ENCODE peak calls at places on chromosomes 1 and 21, in seven cellular contexts. V, O, L, G, Q, Y and C are unnamed samples.

GRCh38 chr1:230891413-230891812 is 23.1 kb upstream of the C1orf198 start:
- DNase-seq in V (no peak), O (no peak), L (no peak), G (no peak), Q (no peak), Y (no peak), C (no peak)

GRCh38 chr1:77228836-77229235 is 9.6 kb upstream of the PIGK start:
- DNase-seq in V (no peak), O (no peak), L (no peak), G (no peak), Q (no peak), Y (no peak), C (no peak)

GRCh38 chr1:248816042-248816851 is 9.5 kb downstream of the SH3BP5L start:
- DNase-seq in V (no peak), O (no peak), L (no peak), G (no peak), Q (no peak), Y (no peak), C (no peak)

GRCh38 chr1:214568328-214568727 is 16.9 kb upstream of the PTPN14 start:
- DNase-seq in V (no peak), O (no peak), L (no peak), G (no peak), Q (peak), Y (no peak), C (no peak)

GRCh38 chr21:33281101-33281652 is 15.0 kb downstream of the IL10RB start:
- DNase-seq in V (no peak), O (no peak), L (no peak), G (no peak), Q (no peak), Y (no peak), C (no peak)

GRCh38 chr1:172742599-172743500 is 83.9 kb downstream of the FASLG start:
- DNase-seq in V (no peak), O (no peak), L (no peak), G (no peak), Q (peak), Y (no peak), C (no peak)

GRCh38 chr1:15355968-15356621 is 53.6 kb upstream of the EFHD2 start:
- DNase-seq in V (no peak), O (peak), L (no peak), G (no peak), Q (peak), Y (no peak), C (no peak)

GRCh38 chr1:25245809-25246599 is 1.2 kb downstream of the RSRP1 start:
- DNase-seq in V (no peak), O (no peak), L (no peak), G (no peak), Q (peak), Y (no peak), C (no peak)

GRCh38 chr1:9797049-9797448 is 26.7 kb downstream of the CLSTN1 start:
- DNase-seq in V (no peak), O (no peak), L (no peak), G (no peak), Q (no peak), Y (no peak), C (no peak)

GRCh38 chr1:236795757-236796719 is 946 bp downstream of the MTR start:
- DNase-seq in V (no peak), O (peak), L (peak), G (no peak), Q (peak), Y (no peak), C (no peak)

GRCh38 chr1:178075323-178075722 is 18.6 kb upstream of the RASAL2 start:
- DNase-seq in V (no peak), O (no peak), L (no peak), G (no peak), Q (no peak), Y (no peak), C (no peak)

GRCh38 chr1:209335090-209335692 is 248.3 kb upstream of the CAMK1G start:
- DNase-seq in V (no peak), O (no peak), L (no peak), G (no peak), Q (no peak), Y (peak), C (no peak)

GRCh38 chr1:117607471-117607870 is 1.6 kb downstream of the TENT5C start:
- DNase-seq in V (no peak), O (no peak), L (no peak), G (no peak), Q (no peak), Y (peak), C (no peak)

GRCh38 chr21:42683371-42684108 is 30.1 kb downstream of the PDE9A start:
- DNase-seq in V (no peak), O (no peak), L (no peak), G (no peak), Q (no peak), Y (no peak), C (no peak)

GRCh38 chr1:22071511-22071910 is 19.0 kb downstream of the CDC42 start:
- DNase-seq in V (no peak), O (no peak), L (no peak), G (no peak), Q (no peak), Y (no peak), C (no peak)

GRCh38 chr1:31807273-31808048 is 8.4 kb downstream of the SPOCD1 start:
- DNase-seq in V (no peak), O (no peak), L (no peak), G (no peak), Q (no peak), Y (no peak), C (no peak)

GRCh38 chr1:244283772-244284171 is 167.9 kb downstream of the ADSS2 start:
- DNase-seq in V (no peak), O (no peak), L (no peak), G (no peak), Q (no peak), Y (no peak), C (no peak)

DNA sequence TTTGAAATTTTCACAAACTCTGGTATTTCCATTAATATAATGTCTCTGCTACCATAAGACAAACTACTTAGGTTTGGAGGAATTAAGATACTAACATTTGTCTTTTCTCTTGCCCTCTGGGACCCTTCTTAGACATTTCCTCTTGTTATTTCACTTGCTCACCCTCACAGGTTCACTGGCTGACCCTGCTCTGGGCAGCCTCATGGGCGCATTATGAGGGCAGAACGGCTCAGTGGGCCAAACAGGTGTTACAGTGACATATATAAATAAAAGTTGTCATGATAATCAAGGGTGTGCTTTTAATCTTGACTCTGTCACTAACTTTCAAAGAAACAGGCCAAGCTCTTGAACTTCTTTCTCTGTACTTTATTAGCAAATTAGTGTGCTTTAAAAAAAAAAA is 46.5 kb downstream of the ZNHIT6 start:
- DNase-seq in V (no peak), O (no peak), L (no peak), G (no peak), Q (no peak), Y (no peak), C (no peak)
- TF ChIP-seq CTCF in V (no peak), O (no peak), L (no peak), G (no peak), Q (no peak), Y (no peak), C (no peak)

GRCh38 chr1:156677616-156678596 is 699 bp upstream of the NES start:
- DNase-seq in V (no peak), O (no peak), L (peak), G (no peak), Q (peak), Y (peak), C (no peak)

GRCh38 chr1:156675271-156675708 is 1.9 kb downstream of the NES start:
- DNase-seq in V (no peak), O (no peak), L (no peak), G (no peak), Q (peak), Y (no peak), C (no peak)

GRCh38 chr1:156675715-156676311 is 1.4 kb downstream of the NES start:
- DNase-seq in V (no peak), O (no peak), L (no peak), G (no peak), Q (no peak), Y (no peak), C (no peak)

GRCh38 chr1:156676820-156677615 is at the start of gene NES:
- DNase-seq in V (no peak), O (no peak), L (no peak), G (no peak), Q (peak), Y (no peak), C (no peak)

GRCh38 chr1:156676450-156676819 is 772 bp downstream of the NES start:
- DNase-seq in V (no peak), O (no peak), L (no peak), G (no peak), Q (no peak), Y (no peak), C (no peak)
- H3K4me3 ChIP-seq in V (no peak), O (peak), L (peak), G (peak), Q (peak), Y (peak), C (peak)

DNA sequence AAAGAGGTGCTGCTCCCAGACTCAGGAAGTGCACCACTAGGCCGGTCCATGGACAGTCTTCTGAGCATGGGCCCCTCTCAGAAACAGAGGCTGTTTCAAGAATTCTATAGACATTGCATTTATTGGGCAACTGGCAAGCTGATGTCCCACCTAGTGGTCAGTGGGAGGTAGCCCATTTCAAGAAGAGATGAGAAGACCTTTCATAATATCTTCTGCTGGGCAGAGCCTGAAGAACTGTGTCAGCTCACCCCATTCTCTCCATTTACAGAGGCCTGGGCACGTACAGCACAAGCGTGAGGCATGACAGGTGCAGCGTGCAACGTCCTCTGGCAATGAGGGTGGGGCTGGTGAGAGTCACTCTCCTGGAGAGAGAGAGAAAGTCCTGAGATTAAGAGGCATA is 216.0 kb downstream of the DYRK1A start:
- DNase-seq in V (no peak), O (no peak), L (peak), G (no peak), Q (peak), Y (no peak), C (peak)
- TF ChIP-seq CTCF in V (no peak), O (peak), L (peak), G (peak), Q (peak), Y (peak), C (peak)

GRCh38 chr1:184494929-184495328 is 108.1 kb downstream of the C1orf21 start:
- DNase-seq in V (no peak), O (no peak), L (no peak), G (no peak), Q (no peak), Y (no peak), C (no peak)
- H3K4me3 ChIP-seq in V (no peak), O (no peak), L (no peak), G (no peak), Q (no peak), Y (no peak), C (no peak)

GRCh38 chr1:98659879-98660278 is 1.6 kb upstream of the SNX7 start:
- DNase-seq in V (no peak), O (no peak), L (no peak), G (no peak), Q (no peak), Y (no peak), C (no peak)

GRCh38 chr1:98662354-98662665 is 789 bp downstream of the SNX7 start:
- DNase-seq in V (no peak), O (no peak), L (no peak), G (no peak), Q (no peak), Y (no peak), C (no peak)

GRCh38 chr1:98660941-98661543 is 479 bp upstream of the SNX7 start:
- DNase-seq in V (no peak), O (no peak), L (no peak), G (no peak), Q (no peak), Y (no peak), C (no peak)

DNA sequence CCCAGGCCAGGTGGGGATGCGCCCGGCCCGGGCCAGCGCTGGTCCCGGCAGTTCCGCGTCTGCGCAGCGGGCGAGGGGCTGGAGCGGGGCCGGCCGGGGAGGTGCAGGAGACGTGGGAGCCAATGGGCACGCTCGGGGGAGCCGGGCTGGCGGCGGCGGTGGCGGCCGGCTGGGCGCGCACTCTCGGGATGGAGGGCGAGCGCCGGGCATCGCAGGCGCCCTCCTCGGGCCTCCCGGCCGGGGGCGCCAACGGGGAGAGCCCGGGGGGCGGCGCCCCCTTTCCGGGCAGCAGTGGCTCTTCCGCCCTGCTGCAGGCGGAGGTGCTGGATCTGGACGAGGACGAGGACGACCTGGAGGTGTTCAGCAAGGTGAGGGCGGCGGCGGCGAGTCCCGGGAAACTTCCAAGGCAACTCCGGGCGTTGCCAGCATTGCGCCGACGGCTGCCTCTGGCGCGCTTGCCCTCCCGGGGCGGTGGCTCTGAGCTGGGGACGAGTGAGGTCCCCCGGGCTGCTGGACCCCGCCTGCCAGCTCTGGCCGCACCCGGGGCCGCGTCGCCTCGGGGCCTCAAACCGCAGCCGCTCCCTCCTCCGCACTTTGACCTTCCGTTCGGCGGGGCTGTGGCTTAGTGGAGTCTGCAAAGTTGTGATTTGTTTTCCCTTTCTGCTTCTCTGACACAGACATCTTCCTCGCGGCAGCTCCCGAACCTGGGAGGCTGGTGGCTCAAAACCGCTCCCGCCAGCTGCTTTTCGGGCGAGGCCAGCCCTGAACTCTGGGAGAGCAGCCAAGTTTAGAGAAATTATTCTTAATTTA is at the start of gene SNX7:
- DNase-seq in V (peak), O (no peak), L (no peak), G (no peak), Q (peak), Y (peak), C (no peak)
- TF ChIP-seq CTCF in V (no peak), O (peak), L (no peak), G (no peak), Q (no peak), Y (no peak), C (no peak)

DNA sequence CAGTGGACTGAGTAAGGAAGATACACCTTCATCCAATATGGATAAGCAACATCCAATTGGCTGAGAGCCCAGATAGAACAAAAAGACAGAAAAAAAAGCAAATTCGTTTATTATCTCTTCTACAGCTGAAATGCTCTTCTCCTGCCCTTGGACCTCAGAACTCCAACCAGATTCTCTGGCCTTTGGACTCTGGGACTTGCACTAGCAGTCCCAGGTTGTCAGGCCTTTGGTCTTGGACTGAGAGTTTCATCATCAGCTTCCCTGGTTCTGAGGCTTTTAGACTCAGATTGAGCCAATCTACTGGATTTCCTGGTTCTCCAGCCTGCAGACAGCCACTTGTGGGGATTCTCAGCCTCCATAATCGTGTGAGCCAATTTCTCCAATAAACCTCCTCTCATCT is 926.8 kb downstream of the PLA2G4A start:
- DNase-seq in V (no peak), O (no peak), L (no peak), G (no peak), Q (no peak), Y (no peak), C (no peak)
- H3K4me3 ChIP-seq in V (no peak), O (no peak), L (no peak), G (no peak), Q (no peak), Y (no peak), C (no peak)

GRCh38 chr1:4656533-4657140 is 2.2 kb downstream of the AJAP1 start:
- DNase-seq in V (no peak), O (no peak), L (no peak), G (no peak), Q (no peak), Y (no peak), C (no peak)
- TF ChIP-seq CTCF in V (no peak), O (no peak), L (no peak), G (no peak), Q (no peak), Y (no peak), C (no peak)

GRCh38 chr1:39829791-39830533 is 41.3 kb upstream of the BMP8B start:
- DNase-seq in V (no peak), O (no peak), L (peak), G (no peak), Q (peak), Y (no peak), C (no peak)
- H3K4me3 ChIP-seq in V (no peak), O (no peak), L (no peak), G (no peak), Q (no peak), Y (no peak), C (no peak)

GRCh38 chr21:31509108-31510017 is 150.1 kb upstream of the SOD1 start:
- DNase-seq in V (peak), O (no peak), L (no peak), G (no peak), Q (peak), Y (no peak), C (no peak)
- TF ChIP-seq CTCF in V (no peak), O (no peak), L (no peak), G (peak), Q (peak), Y (no peak), C (no peak)

DNA sequence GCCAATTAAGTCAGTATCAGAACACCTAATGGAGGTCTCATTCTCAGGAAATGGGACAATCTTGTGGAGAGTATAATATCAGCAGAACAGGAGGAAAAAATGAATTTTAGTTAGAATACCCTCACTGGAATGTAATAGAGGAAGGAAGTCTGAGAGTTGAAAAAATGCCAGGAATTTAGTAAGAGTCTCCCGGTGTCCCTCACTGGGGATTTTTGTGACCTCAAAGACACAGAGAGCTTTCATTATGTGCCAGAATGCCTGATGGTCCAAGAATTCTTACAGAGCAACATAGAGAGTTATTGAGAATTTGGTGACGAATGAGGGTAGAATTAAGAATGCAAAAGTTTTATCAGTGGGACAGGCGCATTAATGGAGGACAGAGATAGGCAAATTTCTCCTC is 443.5 kb upstream of the B3GALT2 start:
- DNase-seq in V (no peak), O (no peak), L (no peak), G (no peak), Q (no peak), Y (no peak), C (peak)
- H3K4me3 ChIP-seq in V (no peak), O (no peak), L (no peak), G (no peak), Q (no peak), Y (no peak), C (no peak)